ENCODE peak calls at places on chromosomes 13 and 19, in six cellular contexts. G is HepG2, I is GM12878, W is GM12891, J is K562, C is H1. B is an unnamed sample.

GRCh38 chr13:101408992-101409656 is 7.2 kb downstream of the NALCN start:
- DNase-seq in G (no peak), I (no peak), W (no peak), J (no peak), C (no peak), B (no peak)

GRCh38 chr13:49536144-49536873 is 40.6 kb downstream of the PHF11 start:
- DNase-seq in G (no peak), I (no peak), W (no peak), J (no peak), C (no peak), B (no peak)

GRCh38 chr19:51771369-51771768 is 10.4 kb downstream of the FPR2 start:
- DNase-seq in G (no peak), I (no peak), W (no peak), J (no peak), C (no peak), B (no peak)

GRCh38 chr13:64397699-64398098 is 2832.4 kb downstream of the PCDH9 start:
- DNase-seq in G (no peak), I (no peak), W (no peak), J (no peak), C (no peak), B (no peak)

GRCh38 chr19:18507021-18507726 is 14.7 kb downstream of the ELL start:
- DNase-seq in G (no peak), I (no peak), W (no peak), J (no peak), C (no peak), B (no peak)

GRCh38 chr19:32817252-32817912 is 52.2 kb downstream of the SLC7A9 start:
- DNase-seq in G (peak), I (no peak), W (no peak), J (no peak), C (no peak), B (no peak)

GRCh38 chr19:19820774-19821315 is 705 bp downstream of the ZNF506 start:
- DNase-seq in G (no peak), I (no peak), W (no peak), J (no peak), C (no peak), B (no peak)

GRCh38 chr19:566403-566802 is 6.0 kb upstream of the BSG start:
- DNase-seq in G (peak), I (no peak), W (no peak), J (peak), C (no peak), B (no peak)

GRCh38 chr13:63607153-63607552 is 2191.5 kb upstream of the PCDH20 start:
- DNase-seq in G (no peak), I (no peak), W (no peak), J (no peak), C (no peak), B (no peak)

GRCh38 chr19:1992759-1993260 is 22.7 kb downstream of the BTBD2 start:
- DNase-seq in G (no peak), I (no peak), W (no peak), J (peak), C (no peak), B (no peak)

GRCh38 chr19:5131866-5132561 is 163.1 kb downstream of the KDM4B start:
- DNase-seq in G (no peak), I (no peak), W (peak), J (no peak), C (no peak), B (peak)

GRCh38 chr13:101178394-101178793 is 237.9 kb downstream of the NALCN start:
- DNase-seq in G (no peak), I (no peak), W (no peak), J (no peak), C (no peak), B (no peak)

GRCh38 chr13:50228527-50228926 is 213.3 kb downstream of the KCNRG start:
- DNase-seq in G (no peak), I (no peak), W (no peak), J (no peak), C (no peak), B (no peak)

GRCh38 chr19:55384576-55385235 is 614 bp upstream of the TMEM238 start:
- DNase-seq in G (no peak), I (no peak), W (no peak), J (peak), C (no peak), B (no peak)

GRCh38 chr13:21967871-21968270 is 297.0 kb downstream of the FGF9 start:
- DNase-seq in G (no peak), I (no peak), W (no peak), J (no peak), C (no peak), B (no peak)

GRCh38 chr13:42228527-42228926 is 43.4 kb upstream of the AKAP11 start:
- DNase-seq in G (no peak), I (no peak), W (no peak), J (no peak), C (no peak), B (no peak)

GRCh38 chr19:4186087-4186993 is 3.9 kb downstream of the ANKRD24 start:
- DNase-seq in G (peak), I (no peak), W (peak), J (peak), C (peak), B (peak)

GRCh38 chr13:50552424-50552966 is 291.0 kb downstream of the DLEU7 start:
- DNase-seq in G (no peak), I (no peak), W (no peak), J (no peak), C (no peak), B (no peak)

GRCh38 chr13:24119593-24120508 is 40.7 kb upstream of the SPATA13 start:
- DNase-seq in G (no peak), I (no peak), W (no peak), J (no peak), C (no peak), B (no peak)

GRCh38 chr13:94431569-94431968 is 47.9 kb downstream of the DCT start:
- DNase-seq in G (no peak), I (no peak), W (no peak), J (no peak), C (no peak), B (no peak)

GRCh38 chr13:24073657-24074056 is 86.9 kb upstream of the SPATA13 start:
- DNase-seq in G (no peak), I (no peak), W (no peak), J (no peak), C (no peak), B (no peak)

GRCh38 chr19:15430526-15431120 is 11.8 kb upstream of the AKAP8L start:
- DNase-seq in G (no peak), I (no peak), W (no peak), J (no peak), C (no peak), B (no peak)

GRCh38 chr13:72726721-72727416 is 560 bp downstream of the MZT1 start:
- DNase-seq in G (peak), I (no peak), W (peak), J (peak), C (no peak), B (peak)

GRCh38 chr19:18737954-18738351 is 53.2 kb downstream of the COMP start:
- DNase-seq in G (peak), I (no peak), W (no peak), J (no peak), C (no peak), B (no peak)

GRCh38 chr13:107339209-107339608 is 771.3 kb upstream of the ARGLU1 start:
- DNase-seq in G (no peak), I (no peak), W (no peak), J (no peak), C (no peak), B (no peak)

GRCh38 chr13:109862627-109863026 is 76.2 kb upstream of the IRS2 start:
- DNase-seq in G (no peak), I (no peak), W (no peak), J (no peak), C (no peak), B (no peak)

GRCh38 chr19:50497030-50497420 is 14.0 kb downstream of the JOSD2 start:
- DNase-seq in G (no peak), I (no peak), W (no peak), J (no peak), C (no peak), B (no peak)

GRCh38 chr19:31083122-31083521 is 266.1 kb downstream of the TSHZ3 start:
- DNase-seq in G (no peak), I (no peak), W (no peak), J (no peak), C (no peak), B (no peak)

GRCh38 chr13:113906566-113906965 is 42.7 kb upstream of the GAS6 start:
- DNase-seq in G (no peak), I (no peak), W (no peak), J (no peak), C (no peak), B (no peak)

GRCh38 chr19:51938936-51939335 is 11.7 kb downstream of the ZNF613 start:
- DNase-seq in G (no peak), I (no peak), W (no peak), J (no peak), C (no peak), B (no peak)

GRCh38 chr19:2533686-2534085 is 57.8 kb downstream of the GADD45B start:
- DNase-seq in G (no peak), I (no peak), W (no peak), J (no peak), C (no peak), B (no peak)

GRCh38 chr13:95356916-95357315 is 55.7 kb upstream of the ABCC4 start:
- DNase-seq in G (no peak), I (no peak), W (no peak), J (no peak), C (no peak), B (no peak)

GRCh38 chr19:6239401-6239844 is 40.4 kb downstream of the MLLT1 start:
- DNase-seq in G (no peak), I (no peak), W (peak), J (no peak), C (no peak), B (no peak)

GRCh38 chr19:18224525-18225354 is 1.5 kb downstream of the PDE4C start:
- DNase-seq in G (peak), I (peak), W (peak), J (peak), C (peak), B (peak)

GRCh38 chr19:55832676-55833075 is 877 bp upstream of the NLRP11 start:
- DNase-seq in G (no peak), I (no peak), W (no peak), J (no peak), C (no peak), B (no peak)

DNA sequence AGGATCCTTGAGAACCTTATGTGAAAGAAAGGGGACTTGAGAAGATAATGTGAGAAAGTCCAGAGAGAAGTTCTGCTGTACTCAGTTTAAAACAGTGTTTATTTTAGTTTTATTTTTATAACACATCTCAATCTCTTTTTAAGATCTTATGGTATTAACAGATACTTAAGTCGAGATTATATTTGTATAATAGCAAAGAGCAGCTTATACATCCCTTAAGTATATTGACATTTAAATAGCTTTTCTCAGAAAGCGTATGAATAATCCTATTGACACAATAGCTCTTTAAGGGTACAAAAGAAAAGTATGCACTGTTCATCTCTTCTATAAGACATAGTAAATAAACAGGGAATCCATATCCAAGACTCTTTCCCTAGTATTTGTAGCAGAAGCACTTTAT is 42.2 kb downstream of the TDRD3 start:
- DNase-seq in G (no peak), I (no peak), W (no peak), J (no peak), C (no peak), B (no peak)
- TF ChIP-seq POLR2AphosphoS5 in G (no peak), I (no peak), W (no peak), J (no peak), C (no peak), B (no peak)

GRCh38 chr19:54137114-54137912 is at the start of gene CNOT3:
- DNase-seq in G (peak), I (peak), W (peak), J (peak), C (peak), B (peak)
- TF ChIP-seq POLR2A in G (peak), I (peak), W (peak), J (peak), C (peak), B (peak)

GRCh38 chr13:61880576-61881283 is 465.1 kb upstream of the PCDH20 start:
- DNase-seq in G (peak), I (no peak), W (peak), J (peak), C (peak), B (no peak)

GRCh38 chr13:61873717-61874116 is 458.1 kb upstream of the PCDH20 start:
- DNase-seq in G (no peak), I (no peak), W (no peak), J (no peak), C (no peak), B (no peak)

DNA sequence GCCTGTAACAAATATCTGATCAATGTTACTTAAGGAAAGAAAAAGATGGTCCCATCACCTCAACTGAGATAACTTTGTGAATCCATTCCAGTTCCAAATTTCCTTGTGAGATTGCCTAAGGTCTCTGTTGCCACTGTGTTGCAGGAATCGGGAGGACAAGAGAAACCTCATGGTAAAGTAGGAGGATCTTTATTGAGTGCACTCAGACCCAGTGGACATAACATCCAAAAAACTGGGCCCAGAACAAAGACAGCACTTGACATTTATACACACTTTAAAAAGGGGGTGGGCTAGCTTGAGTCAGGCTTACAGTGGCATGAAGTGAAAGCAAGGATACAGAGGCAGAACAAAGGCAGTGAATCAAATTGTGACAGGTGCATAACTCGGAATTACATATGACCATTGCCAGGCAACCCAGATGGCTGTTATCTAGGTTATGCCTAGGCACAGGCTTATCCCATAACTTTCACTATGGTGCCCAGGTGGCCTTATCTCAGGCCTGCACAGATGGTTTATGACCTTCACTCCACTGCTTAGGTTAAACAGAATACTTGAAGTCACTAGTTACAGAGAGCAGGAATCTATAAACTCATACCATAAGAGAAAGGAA is 459.4 kb upstream of the PCDH20 start:
- DNase-seq in G (no peak), I (no peak), W (no peak), J (no peak), C (no peak), B (no peak)
- TF ChIP-seq TAF1 in G (no peak), I (no peak), W (no peak), J (no peak), C (no peak), B (no peak)

GRCh38 chr13:44013666-44014291 is 134.1 kb downstream of the LACC1 start:
- DNase-seq in G (no peak), I (no peak), W (no peak), J (no peak), C (no peak), B (no peak)
- TF ChIP-seq POLR2AphosphoS5 in G (no peak), I (no peak), W (no peak), J (no peak), C (no peak), B (no peak)

GRCh38 chr19:38769635-38770211 is 3.6 kb downstream of the LGALS7 start:
- DNase-seq in G (no peak), I (no peak), W (peak), J (peak), C (no peak), B (peak)
- TF ChIP-seq POLR2A in G (no peak), I (peak), W (no peak), J (no peak), C (no peak), B (no peak)

DNA sequence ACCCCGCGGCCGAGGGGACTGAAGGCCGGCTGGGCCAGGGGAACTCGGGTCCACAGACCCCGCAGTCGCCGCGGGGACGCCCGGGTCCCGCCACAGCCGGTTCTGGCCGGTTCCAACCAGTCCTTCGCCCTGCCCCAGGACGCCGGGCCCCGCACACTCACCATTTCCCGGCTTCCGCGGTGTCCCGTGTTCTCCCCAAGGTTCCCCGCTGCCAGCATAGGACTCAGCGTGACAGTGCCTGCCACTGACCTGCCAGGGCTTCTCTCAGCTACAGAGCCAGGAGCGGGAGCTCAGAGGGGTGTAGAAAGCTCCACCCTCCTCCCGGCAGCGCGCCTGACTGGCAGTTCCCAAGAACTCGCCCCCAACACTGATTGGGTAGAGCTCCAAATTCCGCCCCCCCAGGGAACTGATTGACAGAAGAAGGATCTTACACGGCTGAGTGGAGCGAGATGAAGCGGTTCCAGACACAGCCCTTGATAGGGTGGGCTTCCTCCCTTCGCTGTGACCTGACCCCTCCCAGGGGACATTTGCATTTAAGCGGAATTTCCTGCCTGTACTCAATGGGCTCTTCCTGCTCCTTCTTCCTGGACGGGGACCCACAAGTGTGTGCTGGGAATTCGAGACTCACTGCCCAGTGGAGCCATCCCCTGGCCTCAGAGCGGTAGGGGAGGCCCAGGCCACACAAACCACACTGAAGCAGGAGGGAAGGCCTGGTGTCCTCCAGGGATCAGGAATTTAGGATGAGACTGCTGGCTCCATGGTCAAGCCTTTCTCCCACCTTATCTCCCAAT is at the start of gene ZNF442:
- DNase-seq in G (peak), I (peak), W (peak), J (peak), C (peak), B (peak)
- TF ChIP-seq TAF1 in G (peak), I (peak), W (peak), J (peak), C (peak), B (peak)

DNA sequence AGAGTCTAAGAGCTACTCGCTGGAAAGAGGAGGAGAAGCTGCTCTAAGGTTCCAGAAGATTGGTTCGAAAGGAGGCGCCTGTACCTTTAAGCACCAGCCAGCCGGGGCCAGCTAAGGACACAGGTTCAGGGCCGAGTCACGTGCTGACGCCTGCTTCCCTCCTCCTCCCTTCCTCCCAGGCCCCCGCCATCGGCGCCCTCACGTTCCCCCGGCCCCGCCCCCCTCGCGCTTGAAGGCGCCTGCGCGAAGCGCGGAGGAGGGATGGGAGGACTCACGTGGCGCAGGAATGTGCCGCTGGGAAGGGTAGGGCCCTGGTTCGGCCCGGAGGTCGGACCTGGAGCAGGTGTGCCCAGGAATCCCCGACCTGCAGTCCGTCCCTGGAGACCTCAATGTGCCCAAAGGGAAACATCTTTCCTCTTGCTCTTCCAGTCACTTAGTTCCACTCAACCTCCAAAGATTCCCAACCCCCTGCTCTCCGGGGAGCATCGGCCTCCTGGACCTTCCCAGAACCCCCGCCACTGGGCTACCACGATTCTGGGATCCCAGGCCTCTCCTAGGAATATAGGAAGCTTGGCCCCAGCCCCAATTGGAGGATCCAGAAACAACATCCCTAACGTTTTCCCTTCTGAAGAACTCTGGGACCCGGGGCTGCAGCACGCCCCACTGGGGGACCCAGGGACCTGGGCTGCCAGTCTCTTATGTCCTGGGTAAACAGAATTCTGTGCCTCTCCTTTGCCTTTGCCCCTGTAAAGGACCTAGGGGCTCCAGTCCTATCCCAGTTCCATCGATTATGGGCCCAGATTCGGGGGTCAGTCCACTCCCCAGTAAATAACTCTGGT is 2.5 kb downstream of the DBP start:
- DNase-seq in G (peak), I (peak), W (peak), J (peak), C (peak), B (peak)
- TF ChIP-seq POLR2AphosphoS5 in G (peak), I (no peak), W (no peak), J (peak), C (peak), B (peak)

GRCh38 chr13:30395192-30396158 is 26.8 kb upstream of the UBE2L5 start:
- DNase-seq in G (peak), I (peak), W (peak), J (peak), C (no peak), B (no peak)
- TF ChIP-seq POLR2A in G (peak), I (peak), W (no peak), J (no peak), C (no peak), B (peak)

GRCh38 chr13:41111454-41111853 is 21.1 kb downstream of the KBTBD6 start:
- DNase-seq in G (no peak), I (no peak), W (no peak), J (no peak), C (no peak), B (no peak)
- TF ChIP-seq TAF1 in G (no peak), I (no peak), W (no peak), J (no peak), C (no peak), B (no peak)

B was measured in GM12892.